ENCODE peak calls at places on chromosomes 16 and 17, in nine cellular contexts. Q is heart left ventricle; O is activated T-cell treated with anti-CD3 and anti-CD28 coated beads for 1 hour; I is T-cell; F is EH; X is CD4-positive, CD25-positive, alpha-beta regulatory T cell; K is NCI-H446 treated with DMSO at 0.1 percent for 48 hours; R is T-helper 1 cell; D is GM13977. J is an unnamed sample.

GRCh38 chr17:42038221-42038973 is 12.0 kb downstream of the C17orf113 start:
- DNase-seq in Q (no peak), O (no peak), I (no peak), F (no peak), X (no peak), K (no peak), R (no peak), D (peak; percentile 81), J (no peak)

GRCh38 chr16:5444181-5444580 is 346.6 kb upstream of the EEF2KMT start:
- DNase-seq in Q (no peak), O (no peak), I (no peak), F (no peak), X (no peak), K (no peak), R (no peak), D (no peak), J (no peak)

GRCh38 chr17:69729937-69730336 is 315.4 kb downstream of the MAP2K6 start:
- DNase-seq in Q (no peak), O (no peak), I (no peak), F (peak; percentile 41), X (no peak), K (no peak), R (no peak), D (no peak), J (no peak)

GRCh38 chr16:15523092-15523541 is 88.7 kb downstream of the BMERB1 start:
- DNase-seq in Q (no peak), O (no peak), I (peak; percentile 12), F (no peak), X (peak; percentile 73), K (peak; percentile 13), R (no peak), D (no peak), J (no peak)

GRCh38 chr16:66435896-66436295 is 8.8 kb downstream of the BEAN1 start:
- DNase-seq in Q (no peak), O (no peak), I (no peak), F (no peak), X (no peak), K (no peak), R (no peak), D (no peak), J (no peak)

GRCh38 chr16:56611281-56611833 is 3.0 kb downstream of the MT2A start:
- DNase-seq in Q (no peak), O (no peak), I (no peak), F (peak; percentile 64), X (no peak), K (no peak), R (no peak), D (no peak), J (no peak)

GRCh38 chr16:29675811-29676643 is 3.0 kb upstream of the QPRT start:
- DNase-seq in Q (no peak), O (no peak), I (no peak), F (peak; percentile 52), X (peak; percentile 60), K (no peak), R (no peak), D (peak; percentile 45), J (no peak)

GRCh38 chr16:72475688-72476087 is 303.7 kb upstream of the PMFBP1 start:
- DNase-seq in Q (no peak), O (no peak), I (no peak), F (peak; percentile 37), X (no peak), K (no peak), R (no peak), D (no peak), J (no peak)

GRCh38 chr17:55897301-55897700 is 146.4 kb downstream of the PCTP start:
- DNase-seq in Q (no peak), O (no peak), I (no peak), F (no peak), X (no peak), K (no peak), R (no peak), D (no peak), J (no peak)

GRCh38 chr17:67818110-67819002 is 6.9 kb upstream of the BPTF start:
- DNase-seq in Q (no peak), O (no peak), I (no peak), F (no peak), X (no peak), K (no peak), R (no peak), D (peak; percentile 65), J (no peak)

GRCh38 chr17:32341141-32341856 is 674 bp downstream of the C17orf75 start:
- DNase-seq in Q (no peak), O (peak; percentile 20), I (peak; percentile 67), F (peak; percentile 32), X (peak; percentile 84), K (no peak), R (peak; percentile 31), D (peak; percentile 52), J (no peak)

GRCh38 chr17:2503627-2504026 is 8.1 kb downstream of the METTL16 start:
- DNase-seq in Q (no peak), O (no peak), I (no peak), F (no peak), X (no peak), K (no peak), R (no peak), D (no peak), J (no peak)

GRCh38 chr16:70597135-70597534 is 49.2 kb upstream of the IL34 start:
- DNase-seq in Q (no peak), O (no peak), I (no peak), F (no peak), X (no peak), K (no peak), R (no peak), D (no peak), J (no peak)

GRCh38 chr17:7656958-7657715 is 6.4 kb downstream of the ATP1B2 start:
- DNase-seq in Q (peak; percentile 80), O (no peak), I (no peak), F (peak; percentile 16), X (no peak), K (no peak), R (no peak), D (no peak), J (no peak)

GRCh38 chr17:48351916-48352332 is 78.1 kb downstream of the SKAP1 start:
- DNase-seq in Q (no peak), O (no peak), I (no peak), F (peak; percentile 44), X (peak; percentile 56), K (peak; percentile 21), R (no peak), D (peak; percentile 31), J (no peak)

GRCh38 chr17:14294876-14295275 is 6.0 kb upstream of the HS3ST3B1 start:
- DNase-seq in Q (no peak), O (no peak), I (no peak), F (no peak), X (no peak), K (no peak), R (no peak), D (no peak), J (no peak)

GRCh38 chr16:89557230-89557935 is 3.1 kb upstream of the RPL13 start:
- DNase-seq in Q (peak; percentile 90), O (peak; percentile 81), I (peak; percentile 82), F (peak; percentile 67), X (peak; percentile 83), K (no peak), R (peak; percentile 64), D (peak; percentile 84), J (peak; percentile 79)

GRCh38 chr17:82152556-82153294 is 54.7 kb upstream of the FASN start:
- DNase-seq in Q (no peak), O (no peak), I (no peak), F (no peak), X (no peak), K (no peak), R (no peak), D (no peak), J (no peak)

GRCh38 chr17:77511514-77512061 is 370.8 kb downstream of the SEC14L1 start:
- DNase-seq in Q (no peak), O (no peak), I (no peak), F (no peak), X (no peak), K (no peak), R (no peak), D (no peak), J (no peak)

GRCh38 chr17:64974750-64975317 is 55.6 kb upstream of the LRRC37A3 start:
- DNase-seq in Q (no peak), O (no peak), I (no peak), F (no peak), X (no peak), K (no peak), R (no peak), D (no peak), J (no peak)

GRCh38 chr17:69949931-69950330 is 125.1 kb upstream of the KCNJ16 start:
- DNase-seq in Q (no peak), O (no peak), I (no peak), F (no peak), X (no peak), K (no peak), R (no peak), D (no peak), J (no peak)

GRCh38 chr17:82957961-82958491 is 118.2 kb upstream of the ZNF750 start:
- DNase-seq in Q (no peak), O (no peak), I (no peak), F (no peak), X (no peak), K (no peak), R (no peak), D (no peak), J (no peak)